ENCODE peak calls at places on chromosomes 4 and X, in nine cellular contexts. J, N, Q, A, X, Z, V, I and L are unnamed samples.

GRCh38 chr4:79181190-79181589 is 144.7 kb downstream of the NAA11 start:
- DNase-seq in V (no peak), Z (no peak), I (no peak), X (no peak), J (no peak), Q (peak; percentile 53), A (no peak), N (no peak), L (no peak)

GRCh38 chr4:33685939-33686338 is 2558.4 kb downstream of the ARAP2 start:
- DNase-seq in V (no peak), J (no peak), X (no peak), Q (no peak), Z (no peak), A (no peak), N (no peak), I (no peak), L (no peak)

GRCh38 chr4:88846232-88846790 is 148.7 kb upstream of the NAP1L5 start:
- DNase-seq in I (no peak), X (no peak), Z (no peak), V (no peak), Q (no peak), A (peak; percentile 45), N (no peak), J (no peak), L (no peak)

GRCh38 chrX:30060718-30061117 is 154.6 kb upstream of the MAGEB2 start:
- DNase-seq in N (no peak), I (no peak), X (no peak), J (no peak), Q (no peak), Z (no peak), A (peak; percentile 19), V (no peak), L (peak; percentile 7)

GRCh38 chr4:20368926-20369325 is 117.2 kb downstream of the SLIT2 start:
- DNase-seq in Q (no peak), A (no peak), I (no peak), N (no peak), X (no peak), Z (no peak), J (no peak), V (no peak), L (no peak)

GRCh38 chr4:80619070-80619674 is 283.6 kb downstream of the CFAP299 start:
- DNase-seq in Q (peak; percentile 10), V (no peak), Z (no peak), N (no peak), J (no peak), X (no peak), I (no peak), A (no peak), L (no peak)

GRCh38 chr4:186537843-186538521 is 17.4 kb downstream of the MTNR1A start:
- DNase-seq in Q (peak; percentile 79), X (no peak), A (no peak), I (no peak), Z (no peak), V (no peak), J (no peak), N (no peak), L (no peak)

GRCh38 chr4:150217192-150217591 is 138.9 kb downstream of the DCLK2 start:
- DNase-seq in Z (no peak), X (no peak), V (no peak), A (peak; percentile 45), J (no peak), Q (peak; percentile 18), N (no peak), I (no peak), L (no peak)

GRCh38 chr4:59848457-59848856 is 1351.7 kb upstream of the ADGRL3 start:
- DNase-seq in J (no peak), X (no peak), A (no peak), N (no peak), I (no peak), V (no peak), Z (no peak), Q (no peak), L (no peak)

GRCh38 chr4:182207806-182208483 is 35.3 kb upstream of the TENM3 start:
- DNase-seq in X (no peak), N (no peak), V (no peak), I (no peak), A (no peak), J (no peak), Z (no peak), Q (no peak), L (no peak)

GRCh38 chrX:151680805-151681204 is 14.5 kb upstream of the PRRG3 start:
- DNase-seq in J (no peak), A (peak; percentile 6), I (peak; percentile 41), N (no peak), X (no peak), Q (peak; percentile 78), Z (peak; percentile 56), V (no peak), L (peak; percentile 24)

GRCh38 chr4:102308032-102308799 is 37.1 kb downstream of the SLC39A8 start:
- DNase-seq in J (no peak), X (no peak), V (peak; percentile 43), Z (peak; percentile 66), I (no peak), N (no peak), Q (no peak), A (no peak), L (no peak)

GRCh38 chrX:150508461-150509367 is 59.7 kb upstream of the MTM1 start:
- DNase-seq in J (peak; percentile 23), I (peak; percentile 52), A (peak; percentile 61), Z (no peak), Q (no peak), V (peak; percentile 52), N (peak; percentile 76), X (no peak), L (no peak)

GRCh38 chr4:168693750-168694470 is 197.1 kb downstream of the PALLD start:
- DNase-seq in I (no peak), Q (no peak), A (peak; percentile 86), J (no peak), V (no peak), Z (no peak), X (no peak), N (no peak), L (no peak)

GRCh38 chr4:48967626-48968025 is 18.4 kb upstream of the CWH43 start:
- DNase-seq in V (no peak), J (no peak), N (no peak), I (no peak), Q (no peak), X (no peak), Z (no peak), A (no peak), L (no peak)

GRCh38 chr4:100984901-100985300 is 362.4 kb downstream of the PPP3CA start:
- DNase-seq in X (no peak), I (no peak), Q (no peak), J (no peak), N (no peak), A (peak; percentile 17), Z (no peak), V (no peak), L (no peak)

GRCh38 chr4:55378617-55379467 is 16.9 kb upstream of the TMEM165 start:
- DNase-seq in A (no peak), I (no peak), N (no peak), J (peak; percentile 62), X (no peak), Q (no peak), Z (no peak), V (peak; percentile 56), L (peak; percentile 20)

DNA sequence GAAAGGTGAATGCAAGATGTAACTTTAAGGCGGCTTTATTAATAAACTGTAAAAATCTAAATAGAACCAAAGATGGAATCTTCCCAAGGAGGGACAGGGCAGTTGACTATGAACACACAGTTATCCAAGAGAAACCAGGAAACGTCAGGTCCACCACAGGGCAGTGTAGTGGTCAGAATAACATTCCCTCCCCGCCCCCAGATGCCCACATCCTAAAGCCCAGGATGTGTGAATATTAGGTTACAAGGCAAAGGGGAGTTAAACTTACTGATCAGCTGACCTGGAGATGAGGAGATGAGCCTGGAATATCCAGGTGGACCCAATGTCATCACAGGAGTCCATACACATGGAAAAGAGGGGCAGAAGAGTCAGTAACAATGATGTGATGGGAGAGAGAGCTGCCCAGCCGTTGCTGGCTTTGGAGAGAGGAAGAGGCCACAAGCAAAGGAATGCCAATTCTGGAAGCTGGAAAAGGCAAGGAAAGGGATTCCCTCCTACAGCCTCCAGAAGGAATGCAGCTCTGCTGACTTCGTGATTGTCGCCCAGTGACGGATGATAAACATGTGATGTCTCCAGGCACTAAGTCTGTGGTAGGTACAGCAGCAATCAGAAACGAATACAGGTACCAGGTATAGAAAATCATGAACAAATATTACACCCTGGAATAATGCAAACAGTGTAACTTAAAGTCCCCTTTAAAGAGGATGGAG is 5.2 kb downstream of the SH3KBP1 start:
- DNase-seq in A (no peak), J (no peak), I (no peak), Q (no peak), Z (no peak), N (no peak), V (no peak), X (no peak), L (no peak)
- H3K4me1 ChIP-seq in A (peaks cover 3% of the 10 kb centered on the region), J (peaks cover 3% of the 10 kb centered on the region), I (no peaks in the 10 kb centered on the region), Q (peaks cover 9% of the 10 kb centered on the region), Z (peaks cover 86% of the 10 kb centered on the region), N (no peaks in the 10 kb centered on the region), V (peaks cover 6% of the 10 kb centered on the region), X (no peaks in the 10 kb centered on the region), L (no peaks in the 10 kb centered on the region)

GRCh38 chrX:49199906-49200771 is at the start of gene SYP:
- DNase-seq in N (peak; percentile 88), V (peak; percentile 91), X (peak; percentile 93), J (peak; percentile 87), Q (peak; percentile 94), Z (peak; percentile 89), A (peak; percentile 84), I (peak; percentile 90), L (peak; percentile 83)
- H3K27ac ChIP-seq in N (peak within 1 kb of the TSS; percentile 74), V (peak within 1 kb of the TSS; percentile 53), X (no peak within 1 kb of the TSS), J (peak within 1 kb of the TSS; percentile 57), Q (peak within 1 kb of the TSS; percentile 62), Z (peak within 1 kb of the TSS; percentile 87), A (no peak within 1 kb of the TSS), I (peak within 1 kb of the TSS; percentile 18), L (no peak within 1 kb of the TSS)

DNA sequence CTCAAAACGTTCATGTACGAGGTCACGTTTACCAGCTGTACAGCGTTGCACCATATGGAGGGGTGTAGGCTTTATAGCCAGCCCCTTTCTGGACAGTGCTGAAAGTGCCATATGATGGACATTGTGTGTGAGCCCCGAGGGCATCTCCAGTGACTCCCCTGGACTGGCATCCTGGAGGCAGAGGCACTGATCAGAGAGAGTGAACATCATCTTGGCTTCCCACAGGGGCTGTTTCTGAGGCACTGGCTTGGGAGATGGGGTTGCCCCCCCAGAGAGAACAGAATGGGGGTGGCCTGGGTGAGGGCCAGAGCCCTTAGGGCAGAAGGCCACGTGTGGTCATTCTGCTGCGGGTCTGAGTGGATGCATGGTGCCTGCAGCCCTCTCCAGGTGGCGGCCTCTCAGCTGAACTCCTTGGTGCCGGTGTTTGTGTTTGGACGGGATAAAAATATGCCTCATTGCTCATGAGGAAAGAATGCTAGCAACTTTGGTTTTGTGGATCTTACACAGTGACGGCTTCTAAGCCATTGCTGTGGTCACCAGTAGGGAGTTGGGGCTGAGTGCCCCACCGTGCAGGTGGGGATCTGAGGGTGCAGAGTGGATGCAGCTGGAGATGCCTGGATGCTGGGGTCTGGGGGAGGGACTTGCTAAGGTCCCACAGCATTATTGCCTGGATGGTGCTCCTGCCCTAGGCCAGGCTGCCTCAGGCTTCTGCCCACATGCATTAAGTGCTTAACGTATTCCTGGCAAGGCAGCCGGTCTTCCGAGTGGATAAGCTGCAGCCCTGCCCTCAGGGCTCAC is 3.4 kb downstream of the WFS1 start:
- DNase-seq in A (peak; percentile 75), Q (no peak), I (no peak), J (no peak), X (peak; percentile 72), N (no peak), V (peak; percentile 70), Z (no peak), L (peak; percentile 36)
- H3K4me1 ChIP-seq in A (peaks cover 18% of the 10 kb centered on the region), Q (peaks cover 16% of the 10 kb centered on the region), I (peaks cover 15% of the 10 kb centered on the region), J (peaks cover 11% of the 10 kb centered on the region), X (peaks cover 36% of the 10 kb centered on the region), N (no peaks in the 10 kb centered on the region), V (peaks cover 88% of the 10 kb centered on the region), Z (no peaks in the 10 kb centered on the region), L (peaks cover 16% of the 10 kb centered on the region)

GRCh38 chrX:47743504-47743903 is 84.5 kb upstream of the UXT start:
- DNase-seq in X (no peak), Z (no peak), Q (no peak), I (no peak), N (no peak), V (no peak), A (no peak), J (no peak), L (no peak)
- H3K27ac ChIP-seq in X (no peak overlapping the region), Z (no peak overlapping the region), Q (no peak overlapping the region), I (no peak overlapping the region), N (no peak overlapping the region), V (no peak overlapping the region), A (no peak overlapping the region), J (no peak overlapping the region), L (no peak overlapping the region)